ENCODE peak calls at places on chromosomes 13 and 19, in six cellular contexts. X is H9, G is H1, Q is IMR-90, D is mesendoderm, M is neuronal stem cell. O is an unnamed sample. For H3K4me1, the result is how much of the 10 kb centered on the place peaks cover.

GRCh38 chr13:114127473-114128347 is 4.7 kb downstream of the RASA3 start:
- DNase-seq in X (no peak), G (no peak), Q (no peak), D (no peak), M (no peak), O (no peak)

GRCh38 chr13:29946093-29946492 is 95.7 kb upstream of the UBL3 start:
- DNase-seq in X (no peak), G (no peak), Q (no peak), D (no peak), M (no peak), O (no peak)

GRCh38 chr13:114097893-114098688 is 34.3 kb downstream of the RASA3 start:
- DNase-seq in X (no peak), G (no peak), Q (no peak), D (no peak), M (no peak), O (no peak)

GRCh38 chr13:74187564-74187963 is 53.4 kb upstream of the KLF12 start:
- DNase-seq in X (no peak), G (no peak), Q (peak), D (peak), M (no peak), O (peak)

GRCh38 chr19:14471436-14472187 is 3.5 kb downstream of the PTGER1 start:
- DNase-seq in X (no peak), G (no peak), Q (no peak), D (no peak), M (no peak), O (no peak)

GRCh38 chr19:2084993-2085720 is 11.0 kb downstream of the MOB3A start:
- DNase-seq in X (no peak), G (no peak), Q (no peak), D (no peak), M (no peak), O (peak)

GRCh38 chr13:63435668-63436275 is 2020.1 kb upstream of the PCDH20 start:
- DNase-seq in X (no peak), G (no peak), Q (peak), D (peak), M (no peak), O (peak)

GRCh38 chr19:13118424-13119193 is 545 bp downstream of the NACC1 start:
- DNase-seq in X (peak), G (peak), Q (peak), D (peak), M (peak), O (peak)

GRCh38 chr19:41500443-41500842 is 57.5 kb downstream of the ERICH4 start:
- DNase-seq in X (no peak), G (no peak), Q (no peak), D (no peak), M (no peak), O (no peak)

GRCh38 chr13:94481966-94482365 is 2.5 kb upstream of the DCT start:
- DNase-seq in X (no peak), G (no peak), Q (peak), D (no peak), M (no peak), O (peak)

GRCh38 chr19:49739933-49740332 is 23.2 kb downstream of the TSKS start:
- DNase-seq in X (no peak), G (no peak), Q (no peak), D (no peak), M (no peak), O (no peak)

GRCh38 chr13:39038569-39038898 is 278 bp downstream of the NHLRC3 start:
- DNase-seq in X (no peak), G (no peak), Q (no peak), D (no peak), M (no peak), O (peak)

GRCh38 chr13:107250626-107251025 is 682.7 kb upstream of the ARGLU1 start:
- DNase-seq in X (no peak), G (no peak), Q (peak), D (peak), M (no peak), O (peak)

GRCh38 chr13:85386424-85386823 is 412.8 kb downstream of the SLITRK6 start:
- DNase-seq in X (no peak), G (no peak), Q (no peak), D (peak), M (peak), O (no peak)

GRCh38 chr19:48558018-48558684 is 6.2 kb downstream of the SULT2B1 start:
- DNase-seq in X (peak), G (no peak), Q (peak), D (peak), M (no peak), O (peak)

GRCh38 chr13:102598061-102598460 is 1.3 kb downstream of the TPP2 start:
- DNase-seq in X (no peak), G (no peak), Q (peak), D (peak), M (no peak), O (peak)

GRCh38 chr13:27088619-27089018 is 83.0 kb downstream of the USP12 start:
- DNase-seq in X (no peak), G (no peak), Q (no peak), D (no peak), M (no peak), O (no peak)

GRCh38 chr13:98307392-98307743 is 130.3 kb upstream of the RNF113B start:
- DNase-seq in X (no peak), G (no peak), Q (no peak), D (no peak), M (no peak), O (peak)

GRCh38 chr13:105346141-105346766 is 1189.2 kb downstream of the EFNB2 start:
- DNase-seq in X (no peak), G (no peak), Q (peak), D (no peak), M (no peak), O (peak)

GRCh38 chr13:25733061-25733491 is 318.7 kb downstream of the SHISA2 start:
- DNase-seq in X (no peak), G (no peak), Q (no peak), D (peak), M (no peak), O (no peak)

GRCh38 chr13:100789025-100789424 is 114.4 kb upstream of the TMTC4 start:
- DNase-seq in X (no peak), G (no peak), Q (no peak), D (peak), M (no peak), O (no peak)

GRCh38 chr13:110334841-110335490 is 27.9 kb downstream of the COL4A2 start:
- DNase-seq in X (no peak), G (no peak), Q (no peak), D (no peak), M (no peak), O (no peak)

GRCh38 chr13:110334256-110334655 is 27.2 kb downstream of the COL4A2 start:
- DNase-seq in X (no peak), G (no peak), Q (peak), D (no peak), M (no peak), O (peak)

GRCh38 chr13:110336681-110337080 is 29.6 kb downstream of the COL4A2 start:
- DNase-seq in X (no peak), G (no peak), Q (peak), D (no peak), M (no peak), O (peak)

GRCh38 chr13:110337287-110337686 is 30.2 kb downstream of the COL4A2 start:
- DNase-seq in X (no peak), G (no peak), Q (no peak), D (no peak), M (no peak), O (no peak)

GRCh38 chr13:110336108-110336507 is 29.0 kb downstream of the COL4A2 start:
- DNase-seq in X (no peak), G (no peak), Q (no peak), D (no peak), M (no peak), O (no peak)
- H3K4me1 ChIP-seq in X (under half), G (under half), Q (half or more), D (under half), M (under half), O (under half)

DNA sequence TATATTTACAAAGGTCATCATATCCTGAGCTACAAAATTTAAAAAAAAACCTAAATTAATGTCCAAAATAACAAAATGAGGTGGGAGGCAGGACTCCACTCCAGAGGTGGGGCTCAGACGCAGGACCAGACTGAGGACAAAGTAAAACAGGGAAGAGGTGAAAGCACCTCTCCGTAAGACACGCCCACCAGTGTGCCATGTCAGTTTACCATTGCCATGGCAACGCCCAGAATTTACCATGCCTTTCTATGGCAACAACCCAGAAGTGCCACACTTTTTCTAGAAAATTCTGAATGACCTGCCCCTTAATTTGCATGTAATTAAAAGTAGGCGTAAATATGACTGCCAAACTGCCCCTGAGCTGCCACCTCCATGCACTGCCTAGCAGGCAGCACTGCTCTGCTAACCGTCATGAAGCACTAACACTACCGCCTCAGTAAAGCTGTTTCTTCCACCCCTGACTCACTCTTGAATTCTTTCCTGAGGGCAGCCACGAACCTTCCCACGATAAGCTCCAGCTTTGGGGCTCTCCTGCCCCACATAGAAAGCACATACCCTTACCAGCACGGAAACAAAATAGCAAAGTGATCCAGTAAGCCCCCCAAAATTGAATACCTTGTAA is 22.3 kb upstream of the PDCD5 start:
- DNase-seq in X (peak), G (no peak), Q (no peak), D (peak), M (no peak), O (no peak)
- H2BK15ac ChIP-seq in X (no peak), G (no peak), Q (no peak), D (no peak), M (no peak), O (no peak)

GRCh38 chr19:19406878-19407639 is 1.6 kb downstream of the GATAD2A start:
- DNase-seq in X (no peak), G (no peak), Q (peak), D (no peak), M (no peak), O (peak)
- H3K4me1 ChIP-seq in X (under half), G (under half), Q (under half), D (under half), M (under half), O (under half)

GRCh38 chr19:47405197-47405550 is 14.2 kb downstream of the MEIS3 start:
- DNase-seq in X (no peak), G (no peak), Q (no peak), D (no peak), M (no peak), O (no peak)

GRCh38 chr19:47405854-47406417 is 13.4 kb downstream of the MEIS3 start:
- DNase-seq in X (no peak), G (no peak), Q (no peak), D (no peak), M (no peak), O (no peak)

GRCh38 chr19:47406711-47407416 is 12.5 kb downstream of the MEIS3 start:
- DNase-seq in X (peak), G (no peak), Q (no peak), D (peak), M (peak), O (no peak)

GRCh38 chr19:47402504-47402903 is 16.8 kb downstream of the MEIS3 start:
- DNase-seq in X (no peak), G (no peak), Q (no peak), D (no peak), M (no peak), O (no peak)

GRCh38 chr19:47404334-47405196 is 14.8 kb downstream of the MEIS3 start:
- DNase-seq in X (no peak), G (no peak), Q (no peak), D (no peak), M (no peak), O (no peak)
- H2BK15ac ChIP-seq in X (no peak), G (no peak), Q (no peak), D (no peak), M (no peak), O (no peak)

GRCh38 chr13:109361562-109361961 is 424.8 kb downstream of the IRS2 start:
- DNase-seq in X (no peak), G (no peak), Q (no peak), D (no peak), M (no peak), O (no peak)
- H3K4me1 ChIP-seq in X (under half), G (under half), Q (under half), D (under half), M (under half), O (under half)